ENCODE peak calls at places on chromosome 20, in seven cellular contexts. I, D, S, Q, P, T and L are unnamed samples.

GRCh38 chr20:11379257-11380011 is 538.3 kb upstream of the BTBD3 start:
- DNase-seq in T (no peak), D (no peak), I (no peak), Q (peak), S (no peak), P (no peak), L (no peak)

GRCh38 chr20:50508171-50508761 is 1.9 kb upstream of the PTPN1 start:
- DNase-seq in P (peak), Q (no peak), D (peak), I (no peak), S (no peak), T (no peak), L (no peak)

GRCh38 chr20:2602046-2602735 is 50.2 kb upstream of the NOP56 start:
- DNase-seq in Q (no peak), I (no peak), D (no peak), P (peak), T (no peak), S (no peak), L (no peak)

GRCh38 chr20:45323731-45324130 is 15.6 kb upstream of the MATN4 start:
- DNase-seq in Q (no peak), T (no peak), P (no peak), I (no peak), S (no peak), D (no peak), L (no peak)

GRCh38 chr20:64224344-64225165 is 31.0 kb upstream of the PCMTD2 start:
- DNase-seq in Q (no peak), I (no peak), S (peak), T (no peak), D (no peak), P (peak), L (no peak)

GRCh38 chr20:13817342-13817741 is 32.5 kb downstream of the NDUFAF5 start:
- DNase-seq in Q (no peak), D (no peak), T (no peak), S (no peak), P (no peak), I (no peak), L (no peak)

GRCh38 chr20:18524646-18525045 is 16.9 kb downstream of the SEC23B start:
- DNase-seq in Q (no peak), T (no peak), P (no peak), S (no peak), I (no peak), D (no peak), L (no peak)

GRCh38 chr20:62938105-62938888 is at the start of gene GID8:
- DNase-seq in T (peak), Q (peak), P (peak), S (no peak), I (no peak), D (peak), L (no peak)

GRCh38 chr20:23684261-23684660 is 4.6 kb downstream of the CST4 start:
- DNase-seq in S (no peak), I (no peak), P (no peak), T (no peak), D (no peak), Q (no peak), L (no peak)